ENCODE peak calls at places on chromosomes 3 and 15, in eight cellular contexts. I, Q, H, J, O, T, S and Z are unnamed samples.

GRCh38 chr3:128800241-128801187 is 74.5 kb downstream of the RAB7A start:
- DNase-seq in I (no peak), Q (peak; percentile 55), H (no peak), J (no peak), O (no peak), T (no peak), S (no peak), Z (no peak)

GRCh38 chr3:11944052-11944673 is 60.0 kb upstream of the SYN2 start:
- DNase-seq in I (peak; percentile 37), Q (peak; percentile 33), H (peak; percentile 26), J (peak; percentile 90), O (peak; percentile 42), T (peak; percentile 47), S (peak; percentile 69), Z (no peak)

GRCh38 chr15:73918784-73919183 is 7.5 kb upstream of the LOXL1 start:
- DNase-seq in I (no peak), Q (no peak), H (no peak), J (no peak), O (no peak), T (no peak), S (no peak), Z (no peak)

GRCh38 chr15:35445891-35446290 is 100.1 kb downstream of the DPH6 start:
- DNase-seq in I (no peak), Q (no peak), H (no peak), J (no peak), O (no peak), T (no peak), S (no peak), Z (no peak)

GRCh38 chr15:90225504-90226234 is 8.1 kb downstream of the CIB1 start:
- DNase-seq in I (no peak), Q (no peak), H (no peak), J (no peak), O (no peak), T (no peak), S (no peak), Z (no peak)

GRCh38 chr3:78878011-78878410 is 889.8 kb downstream of the ROBO1 start:
- DNase-seq in I (no peak), Q (no peak), H (no peak), J (no peak), O (no peak), T (no peak), S (no peak), Z (no peak)

GRCh38 chr15:79969175-79969574 is 1.8 kb downstream of the BCL2A1 start:
- DNase-seq in I (no peak), Q (no peak), H (no peak), J (no peak), O (no peak), T (no peak), S (no peak), Z (no peak)

GRCh38 chr3:192408721-192409151 is 318.6 kb downstream of the FGF12 start:
- DNase-seq in I (no peak), Q (peak; percentile 50), H (no peak), J (peak; percentile 61), O (peak; percentile 21), T (no peak), S (peak; percentile 60), Z (no peak)

GRCh38 chr3:136838641-136839555 is 20.0 kb downstream of the SLC35G2 start:
- DNase-seq in I (no peak), Q (no peak), H (no peak), J (no peak), O (peak; percentile 88), T (peak; percentile 62), S (no peak), Z (no peak)

GRCh38 chr3:15500107-15500724 is 21.3 kb downstream of the COLQ start:
- DNase-seq in I (no peak), Q (no peak), H (no peak), J (no peak), O (no peak), T (no peak), S (no peak), Z (no peak)

GRCh38 chr15:82958638-82959037 is 6.1 kb upstream of the HOMER2 start:
- DNase-seq in I (peak; percentile 24), Q (no peak), H (no peak), J (no peak), O (no peak), T (no peak), S (no peak), Z (no peak)

GRCh38 chr3:87227835-87228144 is 681 bp downstream of the CHMP2B start:
- DNase-seq in I (peak; percentile 1), Q (no peak), H (no peak), J (peak; percentile 62), O (no peak), T (no peak), S (no peak), Z (no peak)

GRCh38 chr15:82571722-82572222 is 31.5 kb upstream of the RPS17 start:
- DNase-seq in I (no peak), Q (peak; percentile 79), H (peak; percentile 58), J (peak; percentile 78), O (no peak), T (peak; percentile 34), S (peak; percentile 76), Z (no peak)

GRCh38 chr3:131630812-131631211 is 128.0 kb upstream of the MRPL3 start:
- DNase-seq in I (no peak), Q (no peak), H (no peak), J (no peak), O (no peak), T (no peak), S (no peak), Z (no peak)

GRCh38 chr15:32663671-32664070 is 22.2 kb downstream of the SCG5 start:
- DNase-seq in I (no peak), Q (no peak), H (no peak), J (no peak), O (no peak), T (no peak), S (no peak), Z (no peak)

GRCh38 chr15:52078876-52079700 is 33.5 kb downstream of the BCL2L10 start:
- DNase-seq in I (peak; percentile 59), Q (peak; percentile 80), H (peak; percentile 93), J (peak; percentile 97), O (peak; percentile 63), T (peak; percentile 84), S (peak; percentile 90), Z (peak; percentile 74)

GRCh38 chr15:93895976-93896770 is 335.2 kb upstream of the MCTP2 start:
- DNase-seq in I (no peak), Q (no peak), H (no peak), J (no peak), O (no peak), T (no peak), S (no peak), Z (no peak)

GRCh38 chr15:93897377-93897776 is 334.0 kb upstream of the MCTP2 start:
- DNase-seq in I (no peak), Q (no peak), H (no peak), J (no peak), O (no peak), T (no peak), S (no peak), Z (no peak)

GRCh38 chr15:93899817-93900216 is 331.5 kb upstream of the MCTP2 start:
- DNase-seq in I (no peak), Q (no peak), H (no peak), J (no peak), O (no peak), T (no peak), S (no peak), Z (no peak)

GRCh38 chr15:93900476-93901400 is 330.6 kb upstream of the MCTP2 start:
- DNase-seq in I (no peak), Q (no peak), H (no peak), J (peak; percentile 22), O (no peak), T (no peak), S (no peak), Z (no peak)
- H3K4me3 ChIP-seq in I (no peak overlapping the region), Q (no peak overlapping the region), H (no peak overlapping the region), J (no peak overlapping the region), O (no peak overlapping the region), T (no peak overlapping the region), S (no peak overlapping the region), Z (no peak overlapping the region)

GRCh38 chr3:126343675-126344074 is 13.5 kb downstream of the KLF15 start:
- DNase-seq in I (no peak), Q (no peak), H (no peak), J (no peak), O (no peak), T (no peak), S (no peak), Z (no peak)
- H3K4me1 ChIP-seq in I (peaks cover 38% of the 10 kb centered on the region), Q (no peaks in the 10 kb centered on the region), H (no peaks in the 10 kb centered on the region), J (no peaks in the 10 kb centered on the region), O (no peaks in the 10 kb centered on the region), T (peaks cover 3% of the 10 kb centered on the region), S (peaks cover 6% of the 10 kb centered on the region), Z (no peaks in the 10 kb centered on the region)

GRCh38 chr15:57696146-57696545 is 10.4 kb upstream of the POLR2M start:
- DNase-seq in I (no peak), Q (no peak), H (no peak), J (peak; percentile 17), O (peak; percentile 92), T (no peak), S (no peak), Z (no peak)

GRCh38 chr15:57697588-57697987 is 8.9 kb upstream of the POLR2M start:
- DNase-seq in I (no peak), Q (no peak), H (no peak), J (no peak), O (no peak), T (no peak), S (no peak), Z (no peak)

GRCh38 chr15:57692709-57693108 is 13.8 kb upstream of the POLR2M start:
- DNase-seq in I (no peak), Q (no peak), H (no peak), J (no peak), O (peak; percentile 86), T (no peak), S (no peak), Z (no peak)

GRCh38 chr15:57691082-57691481 is 15.4 kb upstream of the POLR2M start:
- DNase-seq in I (no peak), Q (no peak), H (no peak), J (no peak), O (no peak), T (no peak), S (no peak), Z (no peak)

DNA sequence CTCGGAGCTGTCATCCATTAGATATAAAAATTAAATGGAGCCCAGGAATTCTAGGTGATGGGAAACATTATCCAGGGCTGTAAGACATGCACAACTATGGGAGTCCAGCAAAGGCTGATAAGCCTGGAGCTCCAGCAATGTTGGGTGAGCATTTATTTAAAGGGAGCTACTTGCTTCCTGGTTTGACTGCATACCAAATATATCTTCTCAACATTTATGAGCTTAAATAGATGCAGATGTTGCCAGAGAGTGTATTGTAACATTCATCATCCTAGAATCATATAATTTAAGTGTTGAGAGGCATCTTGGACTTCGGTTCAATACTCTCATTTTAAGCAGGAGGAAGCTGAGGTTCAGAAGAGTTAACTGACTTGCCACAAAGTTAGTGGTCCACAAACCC is 12.2 kb upstream of the POLR2M start:
- DNase-seq in I (no peak), Q (no peak), H (no peak), J (no peak), O (no peak), T (no peak), S (no peak), Z (no peak)
- H3K4me3 ChIP-seq in I (no peak overlapping the region), Q (no peak overlapping the region), H (no peak overlapping the region), J (no peak overlapping the region), O (no peak overlapping the region), T (no peak overlapping the region), S (no peak overlapping the region), Z (no peak overlapping the region)

DNA sequence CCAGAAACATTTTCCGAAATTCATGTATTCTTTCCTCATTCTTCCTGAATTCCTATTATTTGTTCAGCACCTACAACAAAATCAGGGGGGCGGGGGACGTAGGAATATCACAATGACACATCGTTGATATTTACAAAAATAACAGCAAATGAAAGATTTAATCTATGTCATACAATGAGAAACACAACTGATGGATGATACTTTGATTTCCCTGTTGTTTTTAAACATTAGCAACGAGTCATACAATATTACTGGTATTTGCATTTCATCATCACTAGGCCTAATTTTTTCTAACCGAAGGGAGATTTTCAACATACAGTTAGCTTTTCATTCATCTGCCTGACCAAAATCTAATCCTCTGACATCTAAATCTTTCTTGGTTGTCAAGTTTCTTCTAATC is 45.3 kb upstream of the INO80 start:
- DNase-seq in I (no peak), Q (no peak), H (no peak), J (no peak), O (no peak), T (no peak), S (no peak), Z (no peak)
- H3K4me1 ChIP-seq in I (no peaks in the 10 kb centered on the region), Q (no peaks in the 10 kb centered on the region), H (no peaks in the 10 kb centered on the region), J (no peaks in the 10 kb centered on the region), O (peaks cover 9% of the 10 kb centered on the region), T (no peaks in the 10 kb centered on the region), S (no peaks in the 10 kb centered on the region), Z (no peaks in the 10 kb centered on the region)